ENCODE peak calls at places on chromosome 6, in nine cellular contexts. V is naive thymus-derived CD4-positive, alpha-beta T cell; R is neural crest cell; D is HEK293T; Y is CD8-positive, alpha-beta T cell; P is fibroblast of the aortic adventitia; S is GM13976; O is iPS-NIHi11; Z is stimulated activated naive CD4-positive, alpha-beta T cell treated with Interleukin-2 at 50 U/mL for 16 hours. N is an unnamed sample.

GRCh38 chr6:44157152-44157521 is 1.5 kb upstream of the CAPN11 start:
- DNase-seq in V (no peak), R (no peak), D (no peak), Y (no peak), P (no peak), S (no peak), O (no peak), Z (no peak), N (no peak)

GRCh38 chr6:10409766-10410209 is 5.1 kb downstream of the TFAP2A start:
- DNase-seq in V (no peak), R (no peak), D (no peak), Y (no peak), P (no peak), S (no peak), O (no peak), Z (no peak), N (no peak)

GRCh38 chr6:118739976-118740771 is 88.8 kb upstream of the CEP85L start:
- DNase-seq in V (no peak), R (no peak), D (no peak), Y (no peak), P (peak), S (no peak), O (no peak), Z (no peak), N (peak)

GRCh38 chr6:88704980-88705379 is 258.4 kb downstream of the RNGTT start:
- DNase-seq in V (no peak), R (no peak), D (no peak), Y (no peak), P (peak), S (no peak), O (no peak), Z (no peak), N (no peak)

GRCh38 chr6:31659649-31660223 is 842 bp downstream of the C6orf47 start:
- DNase-seq in V (no peak), R (no peak), D (no peak), Y (no peak), P (peak), S (no peak), O (no peak), Z (no peak), N (no peak)

GRCh38 chr6:12331474-12331873 is 41.3 kb downstream of the EDN1 start:
- DNase-seq in V (no peak), R (no peak), D (no peak), Y (no peak), P (no peak), S (no peak), O (no peak), Z (no peak), N (no peak)

GRCh38 chr6:44676246-44676790 is 288.8 kb downstream of the CDC5L start:
- DNase-seq in V (no peak), R (no peak), D (no peak), Y (no peak), P (no peak), S (no peak), O (no peak), Z (no peak), N (no peak)

GRCh38 chr6:122746708-122747107 is 32.8 kb upstream of the FABP7 start:
- DNase-seq in V (no peak), R (no peak), D (no peak), Y (no peak), P (no peak), S (no peak), O (no peak), Z (no peak), N (no peak)

GRCh38 chr6:98747960-98748359 is 86.4 kb upstream of the POU3F2 start:
- DNase-seq in V (no peak), R (no peak), D (no peak), Y (no peak), P (no peak), S (no peak), O (no peak), Z (no peak), N (no peak)

GRCh38 chr6:43978473-43979360 is 148.5 kb downstream of the MRPL14 start:
- DNase-seq in V (no peak), R (no peak), D (no peak), Y (no peak), P (peak), S (no peak), O (peak), Z (no peak), N (no peak)

GRCh38 chr6:44076366-44077200 is 50.7 kb downstream of the MRPL14 start:
- DNase-seq in V (no peak), R (peak), D (peak), Y (no peak), P (no peak), S (peak), O (peak), Z (no peak), N (no peak)

GRCh38 chr6:73242001-73242400 is 16.7 kb upstream of the KHDC1L start:
- DNase-seq in V (no peak), R (no peak), D (no peak), Y (no peak), P (no peak), S (no peak), O (no peak), Z (no peak), N (no peak)

N was measured in NCI-H1694.